ENCODE peak calls at places on chromosome 11, in five cellular contexts. Z is left cardiac atrium; V is stimulated activated CD4-positive, alpha-beta T cell treated with anti-CD3 and anti-CD28 coated beads, TNF-alpha, amount 100 ng/mL, for 24 hours; Q is H4; N is T follicular helper cell. G is an unnamed sample.

GRCh38 chr11:86151188-86152005 is 82.5 kb upstream of the PICALM start:
- DNase-seq in Z (peak; percentile 41), V (no peak), Q (peak; percentile 88), N (no peak), G (peak; percentile 26)

GRCh38 chr11:112366777-112367176 is 106.1 kb upstream of the PLET1 start:
- DNase-seq in Z (no peak), V (no peak), Q (peak; percentile 34), N (no peak), G (no peak)

GRCh38 chr11:27201454-27202302 is 161.1 kb downstream of the BBOX1 start:
- DNase-seq in Z (peak; percentile 89), V (no peak), Q (peak; percentile 90), N (no peak), G (no peak)

GRCh38 chr11:38867338-38867737 is 2269.3 kb upstream of the RAG2 start:
- DNase-seq in Z (no peak), V (no peak), Q (peak; percentile 19), N (no peak), G (no peak)

GRCh38 chr11:108902027-108902469 is 237.2 kb downstream of the DDX10 start:
- DNase-seq in Z (no peak), V (no peak), Q (no peak), N (no peak), G (no peak)

GRCh38 chr11:115848614-115849013 is 344.4 kb upstream of the CADM1 start:
- DNase-seq in Z (no peak), V (no peak), Q (peak; percentile 20), N (no peak), G (peak; percentile 15)

GRCh38 chr11:76769071-76769560 is 14.0 kb upstream of the TSKU start:
- DNase-seq in Z (no peak), V (no peak), Q (peak; percentile 57), N (no peak), G (no peak)

GRCh38 chr11:105000797-105001196 is 22.2 kb downstream of the CASP5 start:
- DNase-seq in Z (no peak), V (peak; percentile 48), Q (peak; percentile 6), N (peak; percentile 3), G (peak; percentile 61)

GRCh38 chr11:110438017-110438416 is 8.3 kb downstream of the FDX1 start:
- DNase-seq in Z (no peak), V (no peak), Q (no peak), N (no peak), G (no peak)

GRCh38 chr11:72930011-72930410 is 115.8 kb downstream of the ATG16L2 start:
- DNase-seq in Z (no peak), V (no peak), Q (peak; percentile 36), N (no peak), G (no peak)

GRCh38 chr11:78800756-78801155 is 226.1 kb upstream of the NARS2 start:
- DNase-seq in Z (no peak), V (no peak), Q (peak; percentile 7), N (no peak), G (no peak)

GRCh38 chr11:65308281-65308891 is 6.3 kb upstream of the CDC42EP2 start:
- DNase-seq in Z (peak; percentile 62), V (no peak), Q (no peak), N (no peak), G (no peak)

GRCh38 chr11:61567286-61568061 is 13.4 kb downstream of the SYT7 start:
- DNase-seq in Z (peak; percentile 82), V (peak; percentile 77), Q (peak; percentile 51), N (peak; percentile 70), G (peak; percentile 82)

GRCh38 chr11:75583710-75584658 is 21.9 kb downstream of the SERPINH1 start:
- DNase-seq in Z (peak; percentile 81), V (no peak), Q (no peak), N (no peak), G (no peak)

GRCh38 chr11:102117472-102118113 is 7.3 kb downstream of the YAP1 start:
- DNase-seq in Z (no peak), V (no peak), Q (no peak), N (no peak), G (no peak)

GRCh38 chr11:19800714-19801519 is 88.3 kb downstream of the NAV2 start:
- DNase-seq in Z (no peak), V (no peak), Q (no peak), N (no peak), G (no peak)

GRCh38 chr11:123304828-123305530 is 109.9 kb upstream of the CLMP start:
- DNase-seq in Z (no peak), V (no peak), Q (no peak), N (no peak), G (no peak)

GRCh38 chr11:47913569-47914244 is 65.6 kb upstream of the NUP160 start:
- DNase-seq in Z (no peak), V (no peak), Q (no peak), N (no peak), G (no peak)

GRCh38 chr11:117806906-117807305 is 9.9 kb upstream of the DSCAML1 start:
- DNase-seq in Z (no peak), V (no peak), Q (no peak), N (no peak), G (no peak)

GRCh38 chr11:36586543-36586942 is 7.8 kb upstream of the IFTAP start:
- DNase-seq in Z (no peak), V (no peak), Q (no peak), N (no peak), G (no peak)

GRCh38 chr11:35822815-35823495 is 120.9 kb upstream of the LDLRAD3 start:
- DNase-seq in Z (no peak), V (no peak), Q (no peak), N (no peak), G (no peak)

GRCh38 chr11:29120329-29120695 is 896.5 kb downstream of the KCNA4 start:
- DNase-seq in Z (no peak), V (no peak), Q (no peak), N (no peak), G (no peak)

GRCh38 chr11:121595717-121596156 is 143.0 kb upstream of the SORL1-AS1 start:
- DNase-seq in Z (peak; percentile 40), V (no peak), Q (peak; percentile 97), N (no peak), G (no peak)

GRCh38 chr11:99320769-99321290 is 300.1 kb downstream of the CNTN5 start:
- DNase-seq in Z (no peak), V (no peak), Q (no peak), N (no peak), G (no peak)

GRCh38 chr11:57896641-57897145 is 127.0 kb upstream of the OR9Q1 start:
- DNase-seq in Z (no peak), V (no peak), Q (peak; percentile 54), N (no peak), G (no peak)

GRCh38 chr11:126581871-126582270 is 226.4 kb downstream of the ST3GAL4 start:
- DNase-seq in Z (no peak), V (no peak), Q (no peak), N (no peak), G (no peak)

GRCh38 chr11:69008774-69009440 is 4.1 kb downstream of the MRGPRF start:
- DNase-seq in Z (peak; percentile 91), V (no peak), Q (peak; percentile 86), N (no peak), G (no peak)

GRCh38 chr11:25733777-25734176 is 598.2 kb upstream of the ANO3 start:
- DNase-seq in Z (no peak), V (no peak), Q (no peak), N (no peak), G (no peak)

GRCh38 chr11:61820174-61820573 is 3.4 kb upstream of the FADS1 start:
- DNase-seq in Z (no peak), V (no peak), Q (no peak), N (no peak), G (no peak)

GRCh38 chr11:66529069-66529468 is 16.8 kb downstream of the ZDHHC24 start:
- DNase-seq in Z (no peak), V (no peak), Q (no peak), N (no peak), G (no peak)

G was measured in MM.1S.